ENCODE peak calls at places on chromosomes 16 and 17, in nine cellular contexts. G is MCF 10A; Q is stimulated activated CD8-positive, alpha-beta memory T cell treated with anti-CD3 and anti-CD28 coated beads, Interleukin-7, amount 100 ng/mL, for 1 hour; X is myocyte; R is NCI-H1417; H is putamen; Z is lung; M is HTR-8/SVneo; J is OCI-M1. A is an unnamed sample.

GRCh38 chr16:76335187-76335974 is 58.2 kb downstream of the CNTNAP4 start:
- DNase-seq in J (peak; percentile 88), X (no peak), M (no peak), G (peak; percentile 13), Q (no peak), H (peak; percentile 19), R (no peak), Z (no peak), A (no peak)

GRCh38 chr16:74896389-74897370 is 88.2 kb downstream of the WDR59 start:
- DNase-seq in Q (no peak), H (no peak), R (no peak), M (peak; percentile 73), Z (no peak), G (peak; percentile 69), J (no peak), X (peak; percentile 68), A (no peak)

GRCh38 chr16:67713647-67714273 is 5.4 kb downstream of the GFOD2 start:
- DNase-seq in Z (no peak), G (no peak), J (no peak), H (no peak), Q (no peak), R (no peak), M (no peak), X (no peak), A (no peak)

GRCh38 chr17:1484586-1485310 is 7.7 kb downstream of the MYO1C start:
- DNase-seq in M (peak; percentile 56), G (no peak), R (peak; percentile 19), Z (peak; percentile 69), H (no peak), Q (peak; percentile 29), X (peak; percentile 81), J (peak; percentile 38), A (peak; percentile 78)

GRCh38 chr17:3718251-3718650 is 5.5 kb upstream of the HASPIN start:
- DNase-seq in Q (no peak), G (no peak), Z (no peak), M (no peak), R (no peak), H (no peak), J (no peak), X (no peak), A (no peak)

GRCh38 chr16:57962046-57962445 is 8.9 kb downstream of the CNGB1 start:
- DNase-seq in J (no peak), M (no peak), H (no peak), R (no peak), X (no peak), Z (no peak), Q (no peak), G (no peak), A (no peak)

GRCh38 chr16:53150769-53151168 is 96.0 kb downstream of the CHD9 start:
- DNase-seq in Q (no peak), R (no peak), X (no peak), J (no peak), H (no peak), M (no peak), Z (no peak), G (no peak), A (no peak)

GRCh38 chr17:37826497-37827115 is 81.7 kb upstream of the HNF1B start:
- DNase-seq in R (no peak), H (no peak), Q (no peak), X (no peak), M (no peak), Z (no peak), J (peak; percentile 33), G (no peak), A (no peak)

GRCh38 chr17:19347323-19348080 is 15.0 kb downstream of the B9D1 start:
- DNase-seq in M (no peak), J (no peak), R (no peak), Z (no peak), H (no peak), X (no peak), Q (no peak), G (no peak), A (no peak)

GRCh38 chr17:81000631-81001357 is 9.2 kb downstream of the CHMP6 start:
- DNase-seq in Q (no peak), G (no peak), R (no peak), X (peak; percentile 50), M (no peak), J (no peak), Z (no peak), H (no peak), A (no peak)

GRCh38 chr17:58969156-58969555 is 137.5 kb downstream of the TRIM37 start:
- DNase-seq in Z (no peak), J (no peak), X (peak; percentile 24), R (peak; percentile 87), H (no peak), Q (no peak), G (no peak), M (no peak), A (no peak)

GRCh38 chr17:52207786-52208185 is 49.3 kb upstream of the CA10 start:
- DNase-seq in G (no peak), R (no peak), J (no peak), H (no peak), M (no peak), Q (no peak), X (no peak), Z (no peak), A (no peak)

GRCh38 chr16:69724981-69725479 is 1.3 kb downstream of the NQO1 start:
- DNase-seq in J (no peak), Q (no peak), G (peak; percentile 36), R (no peak), Z (no peak), X (peak; percentile 82), H (no peak), M (no peak), A (peak; percentile 4)

GRCh38 chr16:27449434-27450188 is 47.6 kb downstream of the IL21R start:
- DNase-seq in M (no peak), G (no peak), R (no peak), Z (no peak), J (no peak), H (no peak), Q (peak; percentile 61), X (no peak), A (peak; percentile 86)

GRCh38 chr17:40178021-40178601 is 841 bp downstream of the RAPGEFL1 start:
- DNase-seq in J (no peak), R (no peak), X (no peak), M (no peak), G (no peak), Q (no peak), Z (no peak), H (no peak), A (no peak)

GRCh38 chr17:45018514-45019176 is 32.8 kb downstream of the DCAKD start:
- DNase-seq in Q (no peak), M (peak; percentile 69), J (no peak), R (peak; percentile 72), X (peak; percentile 39), H (no peak), Z (no peak), G (no peak), A (peak; percentile 54)

GRCh38 chr17:61465550-61466237 is 13.5 kb downstream of the TBX4 start:
- DNase-seq in G (no peak), Z (no peak), H (no peak), M (no peak), Q (no peak), R (no peak), X (no peak), J (no peak), A (no peak)

GRCh38 chr17:62565817-62566216 is 61.7 kb upstream of the MRC2 start:
- DNase-seq in X (no peak), J (no peak), M (peak; percentile 60), G (peak; percentile 35), R (no peak), Q (no peak), H (no peak), Z (no peak), A (no peak)

GRCh38 chr16:528111-529011 is 849 bp downstream of the CAPN15 start:
- DNase-seq in J (peak; percentile 44), H (no peak), M (peak; percentile 68), R (peak; percentile 43), X (peak; percentile 65), Z (peak; percentile 47), G (peak; percentile 81), Q (no peak), A (no peak)

GRCh38 chr17:57463103-57463885 is 207.0 kb downstream of the MSI2 start:
- DNase-seq in Q (no peak), X (peak; percentile 52), Z (no peak), G (peak; percentile 45), R (no peak), M (peak; percentile 65), H (no peak), J (no peak), A (peak; percentile 94)

GRCh38 chr16:69501956-69502457 is 63.8 kb upstream of the NFAT5 start:
- DNase-seq in M (no peak), J (peak; percentile 29), H (no peak), Z (no peak), X (peak; percentile 77), R (no peak), Q (no peak), G (no peak), A (peak; percentile 59)

GRCh38 chr17:80254396-80255241 is 6.0 kb upstream of the RNF213 start:
- DNase-seq in M (peak; percentile 89), H (no peak), X (peak; percentile 79), G (peak; percentile 92), Q (no peak), Z (peak; percentile 77), R (no peak), J (peak; percentile 95), A (peak; percentile 70)

GRCh38 chr17:48611213-48611612 is 396 bp upstream of the HOXB7 start:
- DNase-seq in J (peak; percentile 68), Z (no peak), M (no peak), Q (no peak), H (no peak), R (peak; percentile 89), G (no peak), X (peak; percentile 60), A (no peak)

GRCh38 chr17:82848022-82848592 is 8.3 kb upstream of the ZNF750 start:
- DNase-seq in Z (peak; percentile 81), Q (no peak), H (no peak), R (no peak), X (peak; percentile 56), G (peak; percentile 90), J (no peak), M (no peak), A (no peak)

GRCh38 chr17:19911033-19911432 is 43.3 kb upstream of the ULK2 start:
- DNase-seq in G (no peak), Q (no peak), X (no peak), M (no peak), Z (no peak), H (no peak), R (no peak), J (no peak), A (no peak)

GRCh38 chr17:13355054-13355453 is 246.7 kb downstream of the HS3ST3A1 start:
- DNase-seq in J (no peak), X (peak; percentile 67), M (no peak), Q (no peak), Z (no peak), H (no peak), G (no peak), R (no peak), A (no peak)

GRCh38 chr16:85519540-85520231 is 93.4 kb upstream of the GSE1 start:
- DNase-seq in X (no peak), M (no peak), J (no peak), Q (no peak), Z (no peak), R (no peak), H (no peak), G (no peak), A (no peak)

GRCh38 chr17:8468988-8469387 is 33.3 kb downstream of the NDEL1 start:
- DNase-seq in Q (no peak), J (no peak), H (no peak), R (no peak), G (no peak), Z (no peak), M (no peak), X (no peak), A (no peak)

GRCh38 chr16:4345439-4346204 is 5.5 kb downstream of the PAM16 start:
- DNase-seq in M (no peak), R (no peak), J (no peak), Z (no peak), H (no peak), Q (no peak), G (peak; percentile 30), X (no peak), A (no peak)

GRCh38 chr17:78532311-78532710 is 44.9 kb downstream of the DNAH17 start:
- DNase-seq in R (no peak), G (no peak), X (no peak), Z (no peak), Q (no peak), J (no peak), M (no peak), H (no peak), A (no peak)

A was measured in GM10248.